ENCODE peak calls at places on chromosomes 11 and 22, in eight cellular contexts. One of them, this sample, is unnamed.

GRCh38 chr11:612201-612960 is 3.4 kb downstream of the IRF7 start:
- DNase-seq in ovary: peak; percentile 44
- DNase-seq in H1: no peak
- DNase-seq in tibial nerve: no peak
- DNase-seq in esophagus squamous epithelium: no peak
- DNase-seq in Peyer's patch: peak; percentile 89
- DNase-seq in breast epithelium: no peak
- DNase-seq in heart left ventricle: no peak
- DNase-seq in this sample: peak; percentile 79

GRCh38 chr11:75301131-75301530 is 50.3 kb downstream of the ARRB1 start:
- DNase-seq in ovary: no peak
- DNase-seq in H1: no peak
- DNase-seq in tibial nerve: no peak
- DNase-seq in esophagus squamous epithelium: no peak
- DNase-seq in Peyer's patch: no peak
- DNase-seq in breast epithelium: no peak
- DNase-seq in heart left ventricle: no peak
- DNase-seq in this sample: no peak

GRCh38 chr22:45424241-45424731 is 10.8 kb downstream of the RIBC2 start:
- DNase-seq in ovary: no peak
- DNase-seq in H1: no peak
- DNase-seq in tibial nerve: no peak
- DNase-seq in esophagus squamous epithelium: no peak
- DNase-seq in Peyer's patch: no peak
- DNase-seq in breast epithelium: peak; percentile 60
- DNase-seq in heart left ventricle: peak; percentile 51
- DNase-seq in this sample: peak; percentile 20

GRCh38 chr11:32584921-32585320 is 1.3 kb downstream of the EIF3M start:
- DNase-seq in ovary: no peak
- DNase-seq in H1: no peak
- DNase-seq in tibial nerve: no peak
- DNase-seq in esophagus squamous epithelium: no peak
- DNase-seq in Peyer's patch: no peak
- DNase-seq in breast epithelium: no peak
- DNase-seq in heart left ventricle: no peak
- DNase-seq in this sample: no peak

GRCh38 chr22:25170426-25170980 is 29.2 kb upstream of the CRYBB3 start:
- DNase-seq in ovary: no peak
- DNase-seq in H1: no peak
- DNase-seq in tibial nerve: no peak
- DNase-seq in esophagus squamous epithelium: no peak
- DNase-seq in Peyer's patch: no peak
- DNase-seq in breast epithelium: no peak
- DNase-seq in heart left ventricle: no peak
- DNase-seq in this sample: no peak

GRCh38 chr11:16215352-16215751 is 141.0 kb downstream of the SOX6 start:
- DNase-seq in ovary: no peak
- DNase-seq in H1: no peak
- DNase-seq in tibial nerve: no peak
- DNase-seq in esophagus squamous epithelium: no peak
- DNase-seq in Peyer's patch: no peak
- DNase-seq in breast epithelium: no peak
- DNase-seq in heart left ventricle: no peak
- DNase-seq in this sample: no peak

GRCh38 chr22:45096256-45096907 is 67.3 kb upstream of the NUP50 start:
- DNase-seq in ovary: peak; percentile 56
- DNase-seq in H1: peak; percentile 81
- DNase-seq in tibial nerve: peak; percentile 54
- DNase-seq in esophagus squamous epithelium: no peak
- DNase-seq in Peyer's patch: peak; percentile 75
- DNase-seq in breast epithelium: peak; percentile 29
- DNase-seq in heart left ventricle: no peak
- DNase-seq in this sample: no peak

GRCh38 chr22:46528121-46528610 is 9.3 kb downstream of the CELSR1 start:
- DNase-seq in ovary: no peak
- DNase-seq in H1: no peak
- DNase-seq in tibial nerve: no peak
- DNase-seq in esophagus squamous epithelium: no peak
- DNase-seq in Peyer's patch: no peak
- DNase-seq in breast epithelium: no peak
- DNase-seq in heart left ventricle: no peak
- DNase-seq in this sample: no peak

GRCh38 chr11:27456140-27456801 is 16.3 kb downstream of the LGR4 start:
- DNase-seq in ovary: no peak
- DNase-seq in H1: no peak
- DNase-seq in tibial nerve: no peak
- DNase-seq in esophagus squamous epithelium: no peak
- DNase-seq in Peyer's patch: no peak
- DNase-seq in breast epithelium: no peak
- DNase-seq in heart left ventricle: no peak
- DNase-seq in this sample: no peak

GRCh38 chr11:130439876-130440275 is 8.6 kb upstream of the ADAMTS15 start:
- DNase-seq in ovary: no peak
- DNase-seq in H1: no peak
- DNase-seq in tibial nerve: no peak
- DNase-seq in esophagus squamous epithelium: no peak
- DNase-seq in Peyer's patch: no peak
- DNase-seq in breast epithelium: no peak
- DNase-seq in heart left ventricle: no peak
- DNase-seq in this sample: no peak

GRCh38 chr11:67400942-67401494 is 640 bp downstream of the PPP1CA start:
- DNase-seq in ovary: no peak
- DNase-seq in H1: no peak
- DNase-seq in tibial nerve: no peak
- DNase-seq in esophagus squamous epithelium: no peak
- DNase-seq in Peyer's patch: peak; percentile 49
- DNase-seq in breast epithelium: no peak
- DNase-seq in heart left ventricle: no peak
- DNase-seq in this sample: no peak

GRCh38 chr11:44529895-44530412 is 35.5 kb upstream of the CD82 start:
- DNase-seq in ovary: no peak
- DNase-seq in H1: no peak
- DNase-seq in tibial nerve: no peak
- DNase-seq in esophagus squamous epithelium: no peak
- DNase-seq in Peyer's patch: no peak
- DNase-seq in breast epithelium: no peak
- DNase-seq in heart left ventricle: no peak
- DNase-seq in this sample: no peak

GRCh38 chr11:11584446-11584810 is 37.4 kb downstream of the GALNT18 start:
- DNase-seq in ovary: no peak
- DNase-seq in H1: peak; percentile 3
- DNase-seq in tibial nerve: no peak
- DNase-seq in esophagus squamous epithelium: no peak
- DNase-seq in Peyer's patch: no peak
- DNase-seq in breast epithelium: no peak
- DNase-seq in heart left ventricle: no peak
- DNase-seq in this sample: no peak

GRCh38 chr11:131511794-131512193 is 141.4 kb downstream of the NTM start:
- DNase-seq in ovary: no peak
- DNase-seq in H1: peak; percentile 82
- DNase-seq in tibial nerve: peak; percentile 27
- DNase-seq in esophagus squamous epithelium: no peak
- DNase-seq in Peyer's patch: peak; percentile 63
- DNase-seq in breast epithelium: no peak
- DNase-seq in heart left ventricle: peak; percentile 49
- DNase-seq in this sample: no peak

GRCh38 chr11:111819161-111820058 is 52.0 kb downstream of the ALG9 start:
- DNase-seq in ovary: no peak
- DNase-seq in H1: no peak
- DNase-seq in tibial nerve: no peak
- DNase-seq in esophagus squamous epithelium: no peak
- DNase-seq in Peyer's patch: no peak
- DNase-seq in breast epithelium: no peak
- DNase-seq in heart left ventricle: peak; percentile 38
- DNase-seq in this sample: peak; percentile 62

GRCh38 chr22:31081963-31082605 is 966 bp downstream of the SMTN start:
- DNase-seq in ovary: peak; percentile 44
- DNase-seq in H1: no peak
- DNase-seq in tibial nerve: no peak
- DNase-seq in esophagus squamous epithelium: no peak
- DNase-seq in Peyer's patch: no peak
- DNase-seq in breast epithelium: no peak
- DNase-seq in heart left ventricle: no peak
- DNase-seq in this sample: no peak

GRCh38 chr11:74319139-74319538 is 7.7 kb upstream of the P4HA3 start:
- DNase-seq in ovary: no peak
- DNase-seq in H1: no peak
- DNase-seq in tibial nerve: no peak
- DNase-seq in esophagus squamous epithelium: no peak
- DNase-seq in Peyer's patch: no peak
- DNase-seq in breast epithelium: no peak
- DNase-seq in heart left ventricle: no peak
- DNase-seq in this sample: no peak

GRCh38 chr22:29040385-29041275 is 21.0 kb downstream of the C22orf31 start:
- DNase-seq in ovary: peak; percentile 66
- DNase-seq in H1: no peak
- DNase-seq in tibial nerve: peak; percentile 77
- DNase-seq in esophagus squamous epithelium: no peak
- DNase-seq in Peyer's patch: peak; percentile 81
- DNase-seq in breast epithelium: peak; percentile 61
- DNase-seq in heart left ventricle: peak; percentile 48
- DNase-seq in this sample: peak; percentile 44

GRCh38 chr11:8789864-8790263 is 107.3 kb downstream of the RPL27A start:
- DNase-seq in ovary: no peak
- DNase-seq in H1: no peak
- DNase-seq in tibial nerve: no peak
- DNase-seq in esophagus squamous epithelium: no peak
- DNase-seq in Peyer's patch: no peak
- DNase-seq in breast epithelium: no peak
- DNase-seq in heart left ventricle: no peak
- DNase-seq in this sample: no peak

GRCh38 chr22:44628856-44629255 is 73.1 kb upstream of the PRR5 start:
- DNase-seq in ovary: peak; percentile 19
- DNase-seq in H1: no peak
- DNase-seq in tibial nerve: no peak
- DNase-seq in esophagus squamous epithelium: no peak
- DNase-seq in Peyer's patch: no peak
- DNase-seq in breast epithelium: no peak
- DNase-seq in heart left ventricle: no peak
- DNase-seq in this sample: no peak

GRCh38 chr11:76835928-76836612 is 24.6 kb upstream of the ACER3 start:
- DNase-seq in ovary: no peak
- DNase-seq in H1: no peak
- DNase-seq in tibial nerve: peak; percentile 36
- DNase-seq in esophagus squamous epithelium: no peak
- DNase-seq in Peyer's patch: peak; percentile 68
- DNase-seq in breast epithelium: peak; percentile 58
- DNase-seq in heart left ventricle: peak; percentile 47
- DNase-seq in this sample: no peak

GRCh38 chr22:43008921-43009320 is 6.0 kb downstream of the PACSIN2 start:
- DNase-seq in ovary: no peak
- DNase-seq in H1: no peak
- DNase-seq in tibial nerve: no peak
- DNase-seq in esophagus squamous epithelium: no peak
- DNase-seq in Peyer's patch: no peak
- DNase-seq in breast epithelium: no peak
- DNase-seq in heart left ventricle: no peak
- DNase-seq in this sample: no peak

GRCh38 chr22:43012390-43012789 is 2.6 kb downstream of the PACSIN2 start:
- DNase-seq in ovary: no peak
- DNase-seq in H1: no peak
- DNase-seq in tibial nerve: no peak
- DNase-seq in esophagus squamous epithelium: no peak
- DNase-seq in Peyer's patch: no peak
- DNase-seq in breast epithelium: no peak
- DNase-seq in heart left ventricle: no peak
- DNase-seq in this sample: no peak

GRCh38 chr22:43013355-43014061 is 1.4 kb downstream of the PACSIN2 start:
- DNase-seq in ovary: no peak
- DNase-seq in H1: no peak
- DNase-seq in tibial nerve: no peak
- DNase-seq in esophagus squamous epithelium: no peak
- DNase-seq in Peyer's patch: no peak
- DNase-seq in breast epithelium: no peak
- DNase-seq in heart left ventricle: no peak
- DNase-seq in this sample: peak; percentile 60

GRCh38 chr22:43009444-43009843 is 5.5 kb downstream of the PACSIN2 start:
- DNase-seq in ovary: no peak
- DNase-seq in H1: no peak
- DNase-seq in tibial nerve: no peak
- DNase-seq in esophagus squamous epithelium: no peak
- DNase-seq in Peyer's patch: no peak
- DNase-seq in breast epithelium: no peak
- DNase-seq in heart left ventricle: no peak
- DNase-seq in this sample: no peak

DNA sequence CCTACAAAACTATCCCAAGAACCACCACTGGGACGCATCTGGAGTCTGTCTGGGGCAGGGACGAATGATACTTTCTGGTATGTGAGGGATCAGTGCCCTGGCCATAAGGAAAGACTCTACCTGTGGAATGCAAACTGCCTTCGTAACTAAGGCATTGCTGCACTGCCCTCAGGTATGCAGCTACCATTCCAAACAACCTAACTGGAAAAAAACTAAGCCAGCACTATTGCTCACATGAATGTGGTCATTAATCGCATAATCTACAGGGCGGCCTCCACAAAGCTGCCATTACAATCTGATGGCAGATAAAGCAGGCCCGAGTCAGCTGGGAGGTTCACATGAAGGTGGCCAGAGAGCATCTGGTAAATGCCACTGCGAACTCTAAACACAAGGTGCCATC is 3.9 kb downstream of the PACSIN2 start:
- DNase-seq in ovary: no peak
- DNase-seq in H1: no peak
- DNase-seq in tibial nerve: no peak
- DNase-seq in esophagus squamous epithelium: no peak
- DNase-seq in Peyer's patch: no peak
- DNase-seq in breast epithelium: peak; percentile 57
- DNase-seq in heart left ventricle: no peak
- DNase-seq in this sample: no peak
- TF ChIP-seq CTCF in ovary: no peak
- TF ChIP-seq CTCF in H1: no peak
- TF ChIP-seq CTCF in tibial nerve: no peak
- TF ChIP-seq CTCF in esophagus squamous epithelium: no peak
- TF ChIP-seq CTCF in Peyer's patch: no peak
- TF ChIP-seq CTCF in breast epithelium: peak; percentile 11
- TF ChIP-seq CTCF in heart left ventricle: no peak
- TF ChIP-seq CTCF in this sample: no peak

GRCh38 chr11:46348986-46349401 is 1.7 kb downstream of the DGKZ start:
- DNase-seq in ovary: no peak
- DNase-seq in H1: no peak
- DNase-seq in tibial nerve: no peak
- DNase-seq in esophagus squamous epithelium: no peak
- DNase-seq in Peyer's patch: peak; percentile 80
- DNase-seq in breast epithelium: no peak
- DNase-seq in heart left ventricle: no peak
- DNase-seq in this sample: no peak
- H3K4me1 ChIP-seq in ovary: peaks cover 28% of the 10 kb centered on the region
- H3K4me1 ChIP-seq in H1: peaks cover 35% of the 10 kb centered on the region
- H3K4me1 ChIP-seq in tibial nerve: no peaks in the 10 kb centered on the region
- H3K4me1 ChIP-seq in esophagus squamous epithelium: peaks cover 95% of the 10 kb centered on the region
- H3K4me1 ChIP-seq in Peyer's patch: peaks cover 36% of the 10 kb centered on the region
- H3K4me1 ChIP-seq in breast epithelium: peaks cover 26% of the 10 kb centered on the region
- H3K4me1 ChIP-seq in heart left ventricle: peaks cover 74% of the 10 kb centered on the region
- H3K4me1 ChIP-seq in this sample: peaks cover 37% of the 10 kb centered on the region

GRCh38 chr11:72899238-72899637 is 85.0 kb downstream of the ATG16L2 start:
- DNase-seq in ovary: no peak
- DNase-seq in H1: no peak
- DNase-seq in tibial nerve: no peak
- DNase-seq in esophagus squamous epithelium: no peak
- DNase-seq in Peyer's patch: no peak
- DNase-seq in breast epithelium: no peak
- DNase-seq in heart left ventricle: no peak
- DNase-seq in this sample: no peak
- TF ChIP-seq POLR2A in ovary: no peak
- TF ChIP-seq POLR2A in H1: no peak
- TF ChIP-seq POLR2A in tibial nerve: no peak
- TF ChIP-seq POLR2A in esophagus squamous epithelium: no peak
- TF ChIP-seq POLR2A in Peyer's patch: no peak
- TF ChIP-seq POLR2A in breast epithelium: no peak
- TF ChIP-seq POLR2A in heart left ventricle: no peak
- TF ChIP-seq POLR2A in this sample: no peak

GRCh38 chr11:100445231-100445735 is 241.8 kb upstream of the ARHGAP42 start:
- DNase-seq in ovary: no peak
- DNase-seq in H1: no peak
- DNase-seq in tibial nerve: no peak
- DNase-seq in esophagus squamous epithelium: no peak
- DNase-seq in Peyer's patch: no peak
- DNase-seq in breast epithelium: no peak
- DNase-seq in heart left ventricle: peak; percentile 28
- DNase-seq in this sample: no peak
- TF ChIP-seq CTCF in ovary: no peak
- TF ChIP-seq CTCF in H1: peak; percentile 20
- TF ChIP-seq CTCF in tibial nerve: no peak
- TF ChIP-seq CTCF in esophagus squamous epithelium: peak; percentile 13
- TF ChIP-seq CTCF in Peyer's patch: no peak
- TF ChIP-seq CTCF in breast epithelium: no peak
- TF ChIP-seq CTCF in heart left ventricle: peak; percentile 50
- TF ChIP-seq CTCF in this sample: no peak